ENCODE peak calls at places on chromosomes 3 and 15, in four cellular contexts. N, F, Q and U are unnamed samples.
A peak's percentile ranks its signal among the peaks of the same experiment; 100 is the strongest.

GRCh38 chr3:71723452-71724170 is 1.6 kb downstream of the EIF4E3 start:
- DNase-seq in N (peak; percentile 35), F (no peak), Q (no peak), U (no peak)

GRCh38 chr3:52121459-52121795 is 32.8 kb downstream of the POC1A start:
- DNase-seq in N (no peak), F (no peak), Q (no peak), U (no peak)

GRCh38 chr15:99006904-99007495 is 592 bp downstream of the PGPEP1L start:
- DNase-seq in N (no peak), F (no peak), Q (no peak), U (no peak)

GRCh38 chr3:194046995-194047681 is 88.8 kb upstream of the HES1 start:
- DNase-seq in N (no peak), F (no peak), Q (peak; percentile 92), U (no peak)

GRCh38 chr15:43285609-43286037 is 18.9 kb upstream of the TGM5 start:
- DNase-seq in N (peak; percentile 22), F (peak; percentile 31), Q (peak; percentile 77), U (peak; percentile 70)

GRCh38 chr3:46889381-46890110 is 12.0 kb downstream of the PTH1R start:
- DNase-seq in N (no peak), F (no peak), Q (no peak), U (no peak)

GRCh38 chr3:45516829-45517228 is 77.7 kb upstream of the LIMD1 start:
- DNase-seq in N (no peak), F (no peak), Q (no peak), U (no peak)

GRCh38 chr15:32104061-32104980 is 74.0 kb downstream of the CHRNA7 start:
- DNase-seq in N (no peak), F (no peak), Q (no peak), U (no peak)

GRCh38 chr3:110955301-110955880 is 116.2 kb upstream of the NECTIN3 start:
- DNase-seq in N (no peak), F (no peak), Q (no peak), U (peak; percentile 5)

GRCh38 chr3:185824467-185825378 is at the start of gene IGF2BP2:
- DNase-seq in N (peak; percentile 32), F (no peak), Q (peak; percentile 39), U (peak; percentile 93)

GRCh38 chr3:45783667-45784066 is 12.7 kb downstream of the SLC6A20 start:
- DNase-seq in N (no peak), F (no peak), Q (no peak), U (no peak)

GRCh38 chr15:63856711-63857458 is 23.1 kb upstream of the HERC1 start:
- DNase-seq in N (no peak), F (no peak), Q (no peak), U (peak; percentile 32)

GRCh38 chr3:48521635-48522034 is 17.7 kb upstream of the SHISA5 start:
- DNase-seq in N (no peak), F (no peak), Q (no peak), U (no peak)

GRCh38 chr3:112611813-112612515 is 29.0 kb downstream of the CCDC80 start:
- DNase-seq in N (no peak), F (no peak), Q (no peak), U (no peak)

GRCh38 chr3:107523361-107524213 is 825 bp downstream of the BBX start:
- DNase-seq in N (peak; percentile 34), F (peak; percentile 6), Q (peak; percentile 63), U (peak; percentile 58)

GRCh38 chr3:49025005-49025792 is 3.3 kb downstream of the NDUFAF3 start:
- DNase-seq in N (no peak), F (no peak), Q (no peak), U (no peak)

GRCh38 chr3:41974223-41974622 is 12.3 kb upstream of the ULK4 start:
- DNase-seq in N (no peak), F (no peak), Q (no peak), U (no peak)

GRCh38 chr3:182500294-182500693 is 293.0 kb upstream of the ATP11B start:
- DNase-seq in N (no peak), F (no peak), Q (no peak), U (no peak)

GRCh38 chr3:110623571-110623970 is 448.0 kb upstream of the NECTIN3 start:
- DNase-seq in N (no peak), F (no peak), Q (no peak), U (peak; percentile 26)

GRCh38 chr3:155957412-155957880 is 87.0 kb downstream of the GMPS start:
- DNase-seq in N (no peak), F (no peak), Q (no peak), U (no peak)

GRCh38 chr15:74907277-74907870 is 723 bp upstream of the FAM219B start:
- DNase-seq in N (no peak), F (no peak), Q (peak; percentile 10), U (peak; percentile 20)